ENCODE peak calls at places on chromosome 11, in nine cellular contexts. Z is CD8-positive, alpha-beta T cell; H is SJSA1; J is NCI-H1417; F is lung microvascular endothelial cell; W is T-helper 2 cell treated with Interferon-gamma antibody and Interleukin-4, amounts not matched to agents 5 μg/mL and 100 μg/mL, for 36 hours; X is HepG2; I is hepatic stellate cell; M is B cell. U is an unnamed sample.

GRCh38 chr11:115654792-115655191 is 150.6 kb upstream of the CADM1 start:
- DNase-seq in Z (no peak), H (no peak), J (no peak), F (no peak), W (no peak), X (no peak), I (no peak), M (no peak), U (no peak)

GRCh38 chr11:74683279-74683871 is 47.9 kb downstream of the CHRDL2 start:
- DNase-seq in Z (no peak), H (no peak), J (no peak), F (peak; percentile 15), W (no peak), X (no peak), I (peak; percentile 42), M (no peak), U (no peak)

GRCh38 chr11:73597956-73598718 is at the start of gene FAM168A:
- DNase-seq in Z (peak; percentile 94), H (peak; percentile 91), J (peak; percentile 95), F (peak; percentile 96), W (peak; percentile 89), X (peak; percentile 97), I (peak; percentile 94), M (peak; percentile 96), U (peak; percentile 100)

GRCh38 chr11:70894566-70894965 is 357.8 kb downstream of the SHANK2 start:
- DNase-seq in Z (no peak), H (no peak), J (no peak), F (no peak), W (no peak), X (no peak), I (no peak), M (no peak), U (no peak)

GRCh38 chr11:95891423-95892177 is 32.3 kb downstream of the MTMR2 start:
- DNase-seq in Z (no peak), H (no peak), J (no peak), F (peak; percentile 12), W (no peak), X (no peak), I (peak; percentile 31), M (no peak), U (no peak)

GRCh38 chr11:86818466-86819282 is 18.3 kb downstream of the PRSS23 start:
- DNase-seq in Z (no peak), H (peak; percentile 45), J (peak; percentile 63), F (peak; percentile 85), W (no peak), X (peak; percentile 42), I (no peak), M (peak; percentile 46), U (peak; percentile 52)

GRCh38 chr11:128530119-128531091 is 57.0 kb downstream of the ETS1 start:
- DNase-seq in Z (no peak), H (no peak), J (no peak), F (peak; percentile 63), W (no peak), X (no peak), I (no peak), M (no peak), U (no peak)

GRCh38 chr11:69771466-69771865 is 3.7 kb downstream of the FGF4 start:
- DNase-seq in Z (no peak), H (no peak), J (no peak), F (no peak), W (no peak), X (no peak), I (no peak), M (no peak), U (no peak)

GRCh38 chr11:16678466-16679116 is 59.9 kb upstream of the C11orf58 start:
- DNase-seq in Z (no peak), H (no peak), J (no peak), F (no peak), W (no peak), X (no peak), I (no peak), M (no peak), U (no peak)

GRCh38 chr11:119155733-119156492 is 7.1 kb downstream of the ABCG4 start:
- DNase-seq in Z (no peak), H (peak; percentile 53), J (no peak), F (no peak), W (no peak), X (peak; percentile 57), I (no peak), M (no peak), U (no peak)

GRCh38 chr11:56932572-56933235 is 56.0 kb upstream of the OR5AK2 start:
- DNase-seq in Z (no peak), H (no peak), J (no peak), F (peak; percentile 68), W (no peak), X (peak; percentile 3), I (no peak), M (no peak), U (no peak)

GRCh38 chr11:31106963-31107576 is 262.5 kb downstream of the DCDC1 start:
- DNase-seq in Z (no peak), H (peak; percentile 43), J (peak; percentile 85), F (peak; percentile 38), W (no peak), X (peak; percentile 50), I (peak; percentile 0), M (peak; percentile 20), U (no peak)

GRCh38 chr11:70029831-70030811 is 48.0 kb upstream of the ANO1 start:
- DNase-seq in Z (no peak), H (peak; percentile 54), J (no peak), F (no peak), W (no peak), X (no peak), I (no peak), M (no peak), U (peak; percentile 12)

GRCh38 chr11:12724301-12725046 is 50.3 kb downstream of the TEAD1 start:
- DNase-seq in Z (no peak), H (peak; percentile 91), J (peak; percentile 90), F (peak; percentile 95), W (no peak), X (peak; percentile 64), I (peak; percentile 57), M (no peak), U (peak; percentile 96)

GRCh38 chr11:44905131-44905866 is 45.4 kb downstream of the TP53I11 start:
- DNase-seq in Z (no peak), H (no peak), J (no peak), F (no peak), W (no peak), X (no peak), I (no peak), M (peak; percentile 30), U (no peak)

GRCh38 chr11:70089631-70090030 is 11.5 kb downstream of the ANO1 start:
- DNase-seq in Z (no peak), H (no peak), J (no peak), F (no peak), W (no peak), X (no peak), I (no peak), M (no peak), U (no peak)

GRCh38 chr11:13318498-13319295 is 41.1 kb downstream of the BMAL1 start:
- DNase-seq in Z (no peak), H (no peak), J (no peak), F (peak; percentile 33), W (no peak), X (no peak), I (no peak), M (no peak), U (no peak)

GRCh38 chr11:30653606-30654005 is 67.5 kb upstream of the MPPED2 start:
- DNase-seq in Z (no peak), H (no peak), J (no peak), F (no peak), W (no peak), X (no peak), I (no peak), M (no peak), U (no peak)

GRCh38 chr11:7251836-7252682 is at the start of gene SYT9:
- DNase-seq in Z (no peak), H (peak; percentile 33), J (peak; percentile 24), F (peak; percentile 62), W (peak; percentile 33), X (no peak), I (peak; percentile 46), M (peak; percentile 5), U (no peak)

GRCh38 chr11:119432484-119433368 is 9.8 kb upstream of the THY1 start:
- DNase-seq in Z (no peak), H (peak; percentile 56), J (no peak), F (no peak), W (no peak), X (no peak), I (peak; percentile 74), M (no peak), U (no peak)

GRCh38 chr11:70535191-70535971 is 137.1 kb downstream of the CTTN start:
- DNase-seq in Z (no peak), H (peak; percentile 89), J (no peak), F (no peak), W (no peak), X (no peak), I (no peak), M (no peak), U (no peak)

GRCh38 chr11:70428701-70429427 is 30.5 kb downstream of the CTTN start:
- DNase-seq in Z (no peak), H (no peak), J (no peak), F (no peak), W (no peak), X (no peak), I (no peak), M (no peak), U (no peak)

GRCh38 chr11:34242037-34242625 is 115.7 kb downstream of the ABTB2 start:
- DNase-seq in Z (no peak), H (peak; percentile 51), J (no peak), F (no peak), W (no peak), X (no peak), I (no peak), M (peak; percentile 20), U (no peak)

GRCh38 chr11:38089728-38090127 is 1491.7 kb upstream of the RAG2 start:
- DNase-seq in Z (no peak), H (no peak), J (no peak), F (no peak), W (no peak), X (no peak), I (no peak), M (no peak), U (no peak)

GRCh38 chr11:65885231-65885630 is 3.0 kb downstream of the FIBP start:
- DNase-seq in Z (no peak), H (no peak), J (no peak), F (no peak), W (no peak), X (no peak), I (no peak), M (no peak), U (no peak)

GRCh38 chr11:128872094-128872493 is 5.0 kb upstream of the KCNJ1 start:
- DNase-seq in Z (no peak), H (no peak), J (no peak), F (no peak), W (no peak), X (no peak), I (no peak), M (no peak), U (no peak)

GRCh38 chr11:73800407-73800806 is 12.7 kb downstream of the MRPL48 start:
- DNase-seq in Z (no peak), H (no peak), J (no peak), F (no peak), W (no peak), X (no peak), I (no peak), M (no peak), U (no peak)

GRCh38 chr11:41497974-41498373 is 38.5 kb upstream of the LRRC4C start:
- DNase-seq in Z (no peak), H (peak; percentile 57), J (no peak), F (no peak), W (no peak), X (no peak), I (no peak), M (no peak), U (no peak)

GRCh38 chr11:77636738-77637344 is 753 bp downstream of the CLNS1A start:
- DNase-seq in Z (no peak), H (no peak), J (no peak), F (peak; percentile 11), W (no peak), X (no peak), I (no peak), M (no peak), U (peak; percentile 32)

GRCh38 chr11:99419991-99420390 is 399.2 kb downstream of the CNTN5 start:
- DNase-seq in Z (no peak), H (no peak), J (no peak), F (no peak), W (no peak), X (no peak), I (no peak), M (no peak), U (no peak)

GRCh38 chr11:11988099-11988651 is 20.3 kb downstream of the DKK3 start:
- DNase-seq in Z (no peak), H (peak; percentile 59), J (no peak), F (peak; percentile 94), W (no peak), X (no peak), I (no peak), M (no peak), U (no peak)

U was measured in DMS79.